ENCODE peak calls at places on chromosome 11, in five cellular contexts. Z is kidney epithelial cell, I is fibroblast of lung, K is brain microvascular endothelial cell, J is spleen. Y is an unnamed sample.
A peak's percentile ranks its signal among the peaks of the same experiment; 100 is the strongest.

GRCh38 chr11:9568854-9569587 is 4.4 kb upstream of the WEE1 start:
- DNase-seq in Z (peak; percentile 92), I (peak; percentile 91), K (peak; percentile 87), J (no peak), Y (peak; percentile 71)

GRCh38 chr11:118277312-118277711 is 13.2 kb upstream of the MPZL2 start:
- DNase-seq in Z (peak; percentile 63), I (peak; percentile 50), K (no peak), J (no peak), Y (no peak)

GRCh38 chr11:110026823-110027626 is 66.2 kb upstream of the ZC3H12C start:
- DNase-seq in Z (no peak), I (no peak), K (no peak), J (no peak), Y (no peak)

GRCh38 chr11:112961146-112961668 is at the start of gene NCAM1:
- DNase-seq in Z (no peak), I (peak; percentile 84), K (peak; percentile 48), J (peak; percentile 78), Y (peak; percentile 81)

GRCh38 chr11:77705877-77706579 is 68.4 kb upstream of the CLNS1A start:
- DNase-seq in Z (no peak), I (no peak), K (no peak), J (no peak), Y (no peak)

GRCh38 chr11:17505146-17505545 is 28.5 kb upstream of the ABCC8 start:
- DNase-seq in Z (no peak), I (no peak), K (no peak), J (no peak), Y (no peak)

GRCh38 chr11:8838248-8838647 is 72.7 kb upstream of the AKIP1 start:
- DNase-seq in Z (no peak), I (peak; percentile 95), K (peak; percentile 59), J (no peak), Y (peak; percentile 83)

GRCh38 chr11:90947930-90948329 is 725.1 kb upstream of the CHORDC1 start:
- DNase-seq in Z (no peak), I (no peak), K (no peak), J (no peak), Y (no peak)

GRCh38 chr11:6488342-6488741 is 7.0 kb downstream of the TIMM10B start:
- DNase-seq in Z (no peak), I (no peak), K (no peak), J (no peak), Y (no peak)

GRCh38 chr11:10954184-10954583 is 96.3 kb upstream of the ZBED5 start:
- DNase-seq in Z (no peak), I (no peak), K (no peak), J (no peak), Y (no peak)

GRCh38 chr11:45405916-45406670 is 120.0 kb upstream of the SYT13 start:
- DNase-seq in Z (no peak), I (no peak), K (peak; percentile 16), J (no peak), Y (no peak)

GRCh38 chr11:111439905-111440304 is 60.8 kb upstream of the POU2AF1 start:
- DNase-seq in Z (no peak), I (no peak), K (no peak), J (no peak), Y (no peak)

GRCh38 chr11:7673724-7674434 is 579 bp upstream of the CYB5R2 start:
- DNase-seq in Z (no peak), I (no peak), K (no peak), J (no peak), Y (no peak)

GRCh38 chr11:114157476-114158050 is 98.1 kb downstream of the ZBTB16 start:
- DNase-seq in Z (no peak), I (no peak), K (no peak), J (no peak), Y (no peak)

GRCh38 chr11:10866893-10867331 is 9.1 kb upstream of the ZBED5 start:
- DNase-seq in Z (peak; percentile 57), I (peak; percentile 94), K (peak; percentile 76), J (no peak), Y (peak; percentile 25)

GRCh38 chr11:18144243-18144642 is 11.9 kb downstream of the MRGPRX3 start:
- DNase-seq in Z (no peak), I (peak; percentile 10), K (peak; percentile 5), J (no peak), Y (no peak)

GRCh38 chr11:114398303-114398920 is 1.9 kb downstream of the C11orf71 start:
- DNase-seq in Z (no peak), I (peak; percentile 26), K (no peak), J (no peak), Y (no peak)

GRCh38 chr11:111462329-111462728 is 49.9 kb downstream of the BTG4 start:
- DNase-seq in Z (no peak), I (no peak), K (no peak), J (no peak), Y (no peak)

GRCh38 chr11:117931971-117932370 is 2.8 kb upstream of the TMPRSS13 start:
- DNase-seq in Z (no peak), I (no peak), K (no peak), J (peak; percentile 69), Y (no peak)

GRCh38 chr11:56103210-56103737 is at the start of gene OR8H2:
- DNase-seq in Z (no peak), I (no peak), K (no peak), J (no peak), Y (no peak)

GRCh38 chr11:12430912-12431311 is 53.5 kb downstream of the PARVA start:
- DNase-seq in Z (peak; percentile 44), I (peak; percentile 89), K (peak; percentile 56), J (no peak), Y (peak; percentile 87)

GRCh38 chr11:88320149-88320559 is 17.4 kb downstream of the CTSC start:
- DNase-seq in Z (no peak), I (peak; percentile 78), K (peak; percentile 17), J (no peak), Y (peak; percentile 76)

GRCh38 chr11:18617688-18618340 is 16.3 kb downstream of the SPTY2D1 start:
- DNase-seq in Z (no peak), I (peak; percentile 75), K (peak; percentile 45), J (no peak), Y (no peak)

GRCh38 chr11:69040581-69041260 is 8.0 kb upstream of the TPCN2 start:
- DNase-seq in Z (peak; percentile 61), I (peak; percentile 91), K (peak; percentile 57), J (no peak), Y (peak; percentile 77)
- H3K4me3 ChIP-seq in Z (no peak overlapping the region), I (no peak overlapping the region), K (no peak overlapping the region), J (no peak overlapping the region), Y (no peak overlapping the region)

GRCh38 chr11:123356539-123356938 is 73.5 kb upstream of the GRAMD1B start:
- DNase-seq in Z (no peak), I (no peak), K (no peak), J (no peak), Y (no peak)

GRCh38 chr11:123360267-123360936 is 69.7 kb upstream of the GRAMD1B start:
- DNase-seq in Z (no peak), I (no peak), K (no peak), J (no peak), Y (no peak)

GRCh38 chr11:123354371-123354770 is 75.7 kb upstream of the GRAMD1B start:
- DNase-seq in Z (no peak), I (no peak), K (no peak), J (no peak), Y (no peak)

GRCh38 chr11:123357990-123358827 is 71.9 kb upstream of the GRAMD1B start:
- DNase-seq in Z (no peak), I (peak; percentile 8), K (no peak), J (peak; percentile 71), Y (no peak)

GRCh38 chr11:123357353-123357989 is 72.6 kb upstream of the GRAMD1B start:
- DNase-seq in Z (no peak), I (no peak), K (no peak), J (no peak), Y (no peak)
- H3K4me3 ChIP-seq in Z (no peak overlapping the region), I (no peak overlapping the region), K (no peak overlapping the region), J (no peak overlapping the region), Y (no peak overlapping the region)

GRCh38 chr11:128891912-128892398 is 799 bp downstream of the KCNJ5 start:
- DNase-seq in Z (no peak), I (no peak), K (no peak), J (no peak), Y (no peak)
- H3K4me3 ChIP-seq in Z (no peak overlapping the region), I (no peak overlapping the region), K (no peak overlapping the region), J (peak overlapping the region; percentile 45), Y (no peak overlapping the region)

DNA sequence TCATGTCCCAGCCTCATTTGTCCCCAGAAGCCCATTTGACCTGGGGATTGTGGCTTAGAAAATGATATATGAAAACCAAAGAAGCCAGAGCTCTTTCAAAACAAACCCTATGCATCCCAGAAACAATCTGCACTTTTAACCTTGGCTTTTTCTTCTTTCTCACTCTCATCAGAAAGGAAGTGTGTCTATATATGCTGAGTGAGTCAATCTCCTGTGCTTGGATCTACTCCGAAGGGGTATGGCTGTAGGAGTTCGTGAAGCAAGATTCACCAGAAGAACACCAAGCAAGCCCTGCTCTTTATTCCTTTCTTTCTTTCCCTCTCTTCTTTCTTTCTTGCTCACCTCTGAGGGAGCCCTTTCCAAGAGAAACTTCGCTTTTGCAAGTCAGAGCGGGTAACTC is 636 bp downstream of the PAMR1 start:
- DNase-seq in Z (no peak), I (peak; percentile 38), K (peak; percentile 52), J (no peak), Y (no peak)
- H3K4me3 ChIP-seq in Z (no peak overlapping the region), I (peak overlapping the region; percentile 75), K (peak overlapping the region; percentile 71), J (peak overlapping the region; percentile 13), Y (peak overlapping the region; percentile 53)

GRCh38 chr11:73384871-73385692 is 8.9 kb downstream of the RELT start:
- DNase-seq in Z (no peak), I (no peak), K (no peak), J (peak; percentile 97), Y (no peak)
- H3K4me3 ChIP-seq in Z (no peak overlapping the region), I (no peak overlapping the region), K (no peak overlapping the region), J (no peak overlapping the region), Y (no peak overlapping the region)

GRCh38 chr11:43579171-43579918 is 101.2 kb upstream of the HSD17B12 start:
- DNase-seq in Z (no peak), I (peak; percentile 37), K (no peak), J (no peak), Y (no peak)

GRCh38 chr11:43581370-43582023 is 99.0 kb upstream of the HSD17B12 start:
- DNase-seq in Z (no peak), I (no peak), K (no peak), J (no peak), Y (no peak)

GRCh38 chr11:43582024-43582836 is 98.3 kb upstream of the HSD17B12 start:
- DNase-seq in Z (no peak), I (no peak), K (no peak), J (no peak), Y (no peak)

GRCh38 chr11:43579919-43580276 is 100.6 kb upstream of the HSD17B12 start:
- DNase-seq in Z (no peak), I (no peak), K (no peak), J (no peak), Y (no peak)

DNA sequence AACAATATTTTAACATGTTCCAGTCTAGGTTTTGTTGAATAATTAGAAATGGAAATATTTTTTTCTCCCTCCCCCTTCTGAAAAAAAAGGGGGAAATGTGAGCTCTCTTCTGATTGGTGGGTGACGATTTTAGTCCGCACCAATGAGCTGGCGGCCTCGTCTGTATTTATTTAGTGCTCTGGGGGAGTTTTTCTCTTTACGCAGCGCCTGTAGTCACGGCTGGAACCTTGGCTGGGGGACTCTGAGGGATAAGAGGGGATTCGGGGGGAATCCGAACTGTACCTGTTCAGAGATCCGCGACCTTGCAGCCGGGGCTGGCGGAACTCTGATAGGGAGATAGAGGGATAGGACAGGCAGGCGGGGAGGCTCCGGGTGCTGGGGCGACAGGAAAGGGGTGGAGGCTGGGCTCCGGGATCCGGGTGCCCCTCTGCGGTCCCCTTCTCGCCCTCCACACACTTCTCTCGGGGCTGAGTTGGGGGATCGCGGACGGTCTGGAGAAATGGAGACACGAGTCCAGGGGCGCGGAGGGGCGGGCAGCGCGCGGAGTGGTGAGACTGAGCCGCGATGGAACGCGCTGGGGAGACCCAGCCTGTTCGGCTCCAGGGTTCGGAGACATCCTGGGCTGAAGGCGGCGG is 99.7 kb upstream of the HSD17B12 start:
- DNase-seq in Z (no peak), I (no peak), K (no peak), J (no peak), Y (no peak)
- H3K4me3 ChIP-seq in Z (no peak overlapping the region), I (peak overlapping the region; percentile 31), K (peak overlapping the region; percentile 20), J (peak overlapping the region; percentile 54), Y (peak overlapping the region; percentile 55)